ENCODE peak calls at places on chromosome 16, in ten cellular contexts. F is heart right ventricle, J is lung, K is ovary, A is mammary epithelial cell, O is testis, M is cardiac muscle cell, B is Peyer's patch, N is mucosa of descending colon, R is hepatocyte. I is an unnamed sample. For H3K4me1, the result is how much of the 10 kb centered on the place peaks cover.

GRCh38 chr16:67393111-67393789 is at the start of gene TPPP3:
- DNase-seq in F (peak), J (peak), K (peak), A (peak), O (peak), M (peak), B (peak), N (peak), R (peak), I (peak)

GRCh38 chr16:90081606-90081970 is 4.5 kb upstream of the PRDM7 start:
- DNase-seq in F (no peak), J (no peak), K (no peak), A (no peak), O (peak), M (no peak), B (no peak), N (no peak), R (no peak), I (no peak)

GRCh38 chr16:4746991-4747574 is 12.7 kb downstream of the DNAAF8 start:
- DNase-seq in F (no peak), J (no peak), K (peak), A (no peak), O (peak), M (no peak), B (no peak), N (no peak), R (no peak), I (no peak)

GRCh38 chr16:27330542-27330941 is 16.8 kb downstream of the IL4R start:
- DNase-seq in F (peak), J (peak), K (no peak), A (peak), O (no peak), M (no peak), B (no peak), N (no peak), R (peak), I (no peak)

GRCh38 chr16:49775581-49775980 is 80.3 kb downstream of the ZNF423 start:
- DNase-seq in F (no peak), J (no peak), K (no peak), A (no peak), O (no peak), M (no peak), B (no peak), N (no peak), R (no peak), I (no peak)

GRCh38 chr16:8971416-8971815 is 7.7 kb upstream of the USP7 start:
- DNase-seq in F (no peak), J (no peak), K (no peak), A (no peak), O (no peak), M (no peak), B (no peak), N (no peak), R (no peak), I (no peak)

GRCh38 chr16:7835032-7835431 is 502.4 kb downstream of the RBFOX1 start:
- DNase-seq in F (no peak), J (no peak), K (no peak), A (no peak), O (no peak), M (no peak), B (no peak), N (no peak), R (no peak), I (no peak)

GRCh38 chr16:83934684-83934977 is 18.4 kb upstream of the OSGIN1 start:
- DNase-seq in F (no peak), J (no peak), K (no peak), A (no peak), O (no peak), M (no peak), B (no peak), N (no peak), R (no peak), I (no peak)

GRCh38 chr16:28491080-28491969 is 549 bp downstream of the CLN3 start:
- DNase-seq in F (peak), J (peak), K (peak), A (peak), O (peak), M (peak), B (no peak), N (peak), R (peak), I (peak)

GRCh38 chr16:75267631-75268264 is 16.3 kb upstream of the BCAR1 start:
- DNase-seq in F (peak), J (peak), K (no peak), A (peak), O (no peak), M (peak), B (peak), N (peak), R (peak), I (no peak)

GRCh38 chr16:22621571-22622148 is 111.0 kb downstream of the NPIPB5 start:
- DNase-seq in F (no peak), J (no peak), K (no peak), A (no peak), O (no peak), M (no peak), B (no peak), N (no peak), R (no peak), I (no peak)

GRCh38 chr16:47979783-47980182 is 176.0 kb downstream of the ABCC12 start:
- DNase-seq in F (no peak), J (no peak), K (no peak), A (no peak), O (no peak), M (no peak), B (no peak), N (no peak), R (no peak), I (no peak)

GRCh38 chr16:12869681-12870427 is 31.5 kb upstream of the SHISA9 start:
- DNase-seq in F (no peak), J (no peak), K (no peak), A (peak), O (no peak), M (no peak), B (no peak), N (no peak), R (no peak), I (no peak)

GRCh38 chr16:81956213-81956948 is 54.9 kb downstream of the SDR42E1 start:
- DNase-seq in F (no peak), J (peak), K (no peak), A (peak), O (no peak), M (no peak), B (no peak), N (no peak), R (no peak), I (no peak)

GRCh38 chr16:88907768-88908167 is 41.3 kb upstream of the PABPN1L start:
- DNase-seq in F (no peak), J (no peak), K (no peak), A (peak), O (no peak), M (no peak), B (no peak), N (no peak), R (no peak), I (no peak)

GRCh38 chr16:81429045-81429521 is 15.5 kb upstream of the CMIP start:
- DNase-seq in F (no peak), J (no peak), K (no peak), A (no peak), O (no peak), M (peak), B (no peak), N (peak), R (no peak), I (no peak)

GRCh38 chr16:77732241-77732946 is 10.1 kb downstream of the NUDT7 start:
- DNase-seq in F (no peak), J (no peak), K (no peak), A (peak), O (no peak), M (no peak), B (no peak), N (no peak), R (no peak), I (no peak)

GRCh38 chr16:17556276-17557052 is 85.7 kb upstream of the XYLT1 start:
- DNase-seq in F (no peak), J (no peak), K (no peak), A (peak), O (no peak), M (peak), B (no peak), N (peak), R (peak), I (no peak)

GRCh38 chr16:82658796-82659195 is 32.0 kb downstream of the CDH13 start:
- DNase-seq in F (no peak), J (no peak), K (no peak), A (no peak), O (no peak), M (no peak), B (no peak), N (no peak), R (no peak), I (no peak)

GRCh38 chr16:15653227-15653626 is 3.2 kb downstream of the NDE1 start:
- DNase-seq in F (peak), J (no peak), K (no peak), A (peak), O (no peak), M (no peak), B (no peak), N (no peak), R (no peak), I (no peak)

GRCh38 chr16:14436410-14436955 is 193.6 kb downstream of the PARN start:
- DNase-seq in F (no peak), J (no peak), K (no peak), A (no peak), O (no peak), M (peak), B (no peak), N (no peak), R (no peak), I (peak)

GRCh38 chr16:89565506-89566372 is 5.3 kb downstream of the RPL13 start:
- DNase-seq in F (no peak), J (peak), K (peak), A (peak), O (no peak), M (peak), B (peak), N (peak), R (peak), I (no peak)

GRCh38 chr16:3259097-3259496 is 2.7 kb upstream of the MEFV start:
- DNase-seq in F (peak), J (peak), K (no peak), A (no peak), O (peak), M (no peak), B (no peak), N (peak), R (no peak), I (no peak)

GRCh38 chr16:23119570-23119969 is 29.7 kb downstream of the USP31 start:
- DNase-seq in F (no peak), J (no peak), K (no peak), A (peak), O (no peak), M (no peak), B (no peak), N (no peak), R (no peak), I (no peak)

GRCh38 chr16:71360378-71360777 is 1.9 kb downstream of the CALB2 start:
- DNase-seq in F (no peak), J (no peak), K (no peak), A (peak), O (peak), M (no peak), B (no peak), N (no peak), R (peak), I (no peak)

GRCh38 chr16:78416400-78416799 is 316.9 kb downstream of the WWOX start:
- DNase-seq in F (no peak), J (no peak), K (no peak), A (no peak), O (no peak), M (no peak), B (no peak), N (no peak), R (no peak), I (no peak)

GRCh38 chr16:3582276-3583165 is 5.3 kb upstream of the NLRC3 start:
- DNase-seq in F (no peak), J (no peak), K (no peak), A (no peak), O (no peak), M (no peak), B (no peak), N (no peak), R (no peak), I (no peak)

GRCh38 chr16:72371307-72372081 is 199.5 kb upstream of the PMFBP1 start:
- DNase-seq in F (no peak), J (no peak), K (no peak), A (peak), O (no peak), M (peak), B (no peak), N (no peak), R (peak), I (no peak)

GRCh38 chr16:81548551-81548900 is 103.9 kb downstream of the CMIP start:
- DNase-seq in F (no peak), J (no peak), K (no peak), A (no peak), O (no peak), M (no peak), B (no peak), N (no peak), R (no peak), I (no peak)

GRCh38 chr16:7615565-7615964 is 282.9 kb downstream of the RBFOX1 start:
- DNase-seq in F (no peak), J (no peak), K (no peak), A (no peak), O (peak), M (no peak), B (no peak), N (no peak), R (no peak), I (no peak)

GRCh38 chr16:27204232-27204915 is 1.0 kb downstream of the KDM8 start:
- DNase-seq in F (no peak), J (no peak), K (no peak), A (no peak), O (peak), M (no peak), B (no peak), N (no peak), R (no peak), I (no peak)

DNA sequence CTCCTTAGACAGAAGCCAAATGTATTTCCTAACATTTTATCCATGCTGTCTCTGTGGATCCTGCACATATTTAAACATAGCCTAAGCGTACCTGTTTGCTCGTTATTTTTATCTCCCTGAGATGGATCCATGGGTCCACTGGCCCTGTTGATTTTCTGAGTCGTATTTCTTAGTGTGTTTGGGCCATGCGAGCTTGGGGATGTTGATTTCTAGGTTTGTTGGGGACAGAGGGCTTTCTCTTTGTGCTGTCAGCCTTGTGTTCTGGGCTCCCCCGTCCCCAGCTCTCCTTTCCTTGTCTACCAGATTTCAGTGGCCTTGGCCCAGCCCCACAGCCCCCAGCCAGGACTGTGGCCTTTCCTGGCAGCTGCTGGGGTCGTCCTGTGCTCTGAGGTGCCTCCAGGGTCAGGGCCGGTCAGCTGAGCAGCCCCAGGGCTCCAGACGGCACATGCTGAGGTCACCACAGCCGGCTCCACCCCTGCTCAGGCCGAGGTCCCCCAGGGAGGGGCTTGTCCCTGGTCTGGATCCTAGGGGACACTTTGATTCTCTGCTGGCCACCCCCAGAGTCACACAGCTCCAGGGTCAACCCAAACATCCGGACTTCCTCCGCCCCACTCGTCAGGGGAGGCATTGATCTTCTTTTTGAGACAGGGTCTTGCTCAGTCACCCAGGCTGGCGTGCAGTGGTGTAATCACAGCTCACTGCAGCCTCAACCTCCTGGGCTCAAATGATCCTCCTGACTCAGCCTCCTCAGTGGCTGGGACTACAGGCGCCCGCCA is 4.4 kb downstream of the SSTR5 start:
- DNase-seq in F (no peak), J (no peak), K (no peak), A (no peak), O (no peak), M (no peak), B (no peak), N (no peak), R (no peak), I (no peak)
- H3K4me3 ChIP-seq in F (no peak), J (no peak), K (no peak), A (no peak), O (no peak), M (no peak), B (no peak), N (no peak), R (no peak), I (no peak)

GRCh38 chr16:19997264-19997663 is 76.4 kb downstream of the GPR139 start:
- DNase-seq in F (no peak), J (no peak), K (no peak), A (no peak), O (no peak), M (no peak), B (no peak), N (no peak), R (peak), I (no peak)

GRCh38 chr16:19991614-19992013 is 82.1 kb downstream of the GPR139 start:
- DNase-seq in F (no peak), J (no peak), K (no peak), A (no peak), O (peak), M (no peak), B (no peak), N (no peak), R (no peak), I (no peak)

GRCh38 chr16:19997734-19998133 is 76.0 kb downstream of the GPR139 start:
- DNase-seq in F (no peak), J (no peak), K (no peak), A (no peak), O (no peak), M (no peak), B (no peak), N (no peak), R (no peak), I (no peak)

DNA sequence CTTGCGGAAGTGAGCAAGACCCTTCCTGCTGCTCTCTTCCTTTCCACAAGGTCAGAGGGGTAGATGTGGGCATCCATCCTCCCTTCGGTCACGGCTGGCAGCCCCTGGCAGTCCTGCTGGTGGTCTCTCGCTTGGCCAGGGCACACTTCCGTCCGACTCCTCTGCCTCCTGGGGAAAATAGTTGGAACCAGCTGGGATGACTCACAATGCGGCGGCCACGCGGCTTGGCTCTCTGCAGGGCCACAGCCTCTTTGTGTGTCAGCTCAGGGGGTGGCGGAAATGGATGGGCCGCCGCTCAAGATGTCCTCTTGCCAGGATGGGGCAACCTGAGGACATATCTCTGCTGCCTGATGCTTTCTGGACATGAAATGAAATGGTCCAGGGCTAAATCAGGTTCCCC is 78.9 kb downstream of the GPR139 start:
- DNase-seq in F (no peak), J (no peak), K (no peak), A (no peak), O (no peak), M (no peak), B (no peak), N (no peak), R (no peak), I (no peak)
- H3K4me1 ChIP-seq in F (under half), J (under half), K (under half), A (under half), O (under half), M (under half), B (under half), N (under half), R (under half), I (under half)

GRCh38 chr16:11620243-11621003 is 33.7 kb upstream of the LITAF start:
- DNase-seq in F (no peak), J (no peak), K (no peak), A (no peak), O (no peak), M (no peak), B (no peak), N (no peak), R (no peak), I (no peak)
- H3K4me3 ChIP-seq in F (no peak), J (no peak), K (no peak), A (no peak), O (no peak), M (no peak), B (no peak), N (no peak), R (no peak), I (no peak)

GRCh38 chr16:20910781-20911321 is 10.3 kb downstream of the LYRM1 start:
- DNase-seq in F (no peak), J (no peak), K (no peak), A (peak), O (no peak), M (no peak), B (no peak), N (no peak), R (peak), I (no peak)
- H3K4me1 ChIP-seq in F (under half), J (under half), K (under half), A (under half), O (under half), M (under half), B (under half), N (under half), R (under half), I (under half)

DNA sequence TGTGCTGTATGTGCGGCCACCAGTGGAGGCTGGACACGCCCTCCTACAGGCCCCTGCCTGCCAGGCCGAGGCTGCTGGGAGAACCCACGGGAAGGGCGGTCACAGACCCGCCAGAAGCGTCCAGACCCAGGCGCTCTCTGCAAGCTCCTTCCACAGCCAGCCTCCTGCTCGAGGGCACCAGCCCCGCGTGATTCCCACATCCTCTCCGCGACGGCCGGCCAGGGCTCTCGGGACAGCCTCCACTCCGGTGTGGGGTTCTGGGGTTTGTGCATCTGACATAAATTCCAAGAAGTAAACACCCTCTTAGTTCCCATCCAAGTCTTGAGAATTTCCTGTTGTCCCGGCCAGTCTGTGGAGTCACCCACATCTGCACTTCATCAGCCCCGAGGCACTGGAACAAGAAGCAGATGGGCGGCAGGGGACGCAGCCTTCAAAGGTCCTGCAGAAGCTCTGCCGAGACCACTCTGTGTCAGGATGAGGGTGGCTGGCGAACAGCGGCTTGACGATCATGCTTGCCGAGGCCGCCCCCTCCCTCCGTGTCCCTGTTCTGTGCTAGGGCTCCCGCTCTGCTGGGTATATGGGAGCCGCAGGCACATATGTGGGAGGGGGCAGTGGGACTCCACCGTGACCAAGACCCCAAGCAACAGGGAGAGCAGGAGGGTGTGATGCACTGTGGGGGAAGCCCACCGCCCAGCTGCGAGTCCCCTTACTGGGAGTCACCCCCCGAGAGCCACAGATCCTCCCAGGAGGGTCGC is 2.4 kb upstream of the TMEM204 start:
- DNase-seq in F (peak), J (no peak), K (no peak), A (no peak), O (peak), M (no peak), B (no peak), N (no peak), R (peak), I (no peak)
- H3K4me3 ChIP-seq in F (peak), J (no peak), K (peak), A (no peak), O (no peak), M (no peak), B (peak), N (no peak), R (no peak), I (no peak)

GRCh38 chr16:69928856-69929400 is 22.2 kb upstream of the CLEC18A start:
- DNase-seq in F (no peak), J (no peak), K (no peak), A (no peak), O (no peak), M (peak), B (no peak), N (no peak), R (no peak), I (no peak)
- H3K4me1 ChIP-seq in F (under half), J (under half), K (under half), A (under half), O (under half), M (under half), B (under half), N (under half), R (under half), I (under half)

DNA sequence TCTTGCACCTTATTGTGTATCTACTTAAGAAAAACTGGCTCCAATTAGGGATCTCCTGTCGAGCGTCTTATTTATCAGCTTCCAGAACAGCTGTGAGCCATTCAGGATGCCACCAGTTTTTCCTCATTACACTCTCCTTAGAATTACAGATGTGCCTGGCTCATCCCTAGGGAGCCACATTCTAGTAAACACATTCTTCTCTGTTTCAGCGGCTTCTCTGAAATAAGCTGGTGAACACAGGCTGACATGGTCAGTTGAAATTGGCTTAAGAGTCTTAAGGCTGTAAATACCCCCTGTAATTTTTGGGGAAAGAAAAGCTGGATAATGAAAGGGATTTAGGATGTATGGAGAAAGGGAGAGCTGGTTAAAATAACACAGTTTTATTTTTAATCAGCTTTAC is 561.9 kb upstream of the GOT2 start:
- DNase-seq in F (no peak), J (no peak), K (no peak), A (no peak), O (peak), M (no peak), B (no peak), N (no peak), R (no peak), I (no peak)
- H3K4me3 ChIP-seq in F (no peak), J (no peak), K (no peak), A (no peak), O (no peak), M (no peak), B (no peak), N (no peak), R (no peak), I (no peak)

I was measured in CD4-positive, alpha-beta memory T cell.